ENCODE peak calls at places on chromosomes 16 and 17, in four cellular contexts. J is A549, I is SK-N-SH, B is HepG2. X is an unnamed sample.

GRCh38 chr17:19762515-19762961 is 14.4 kb upstream of the ALDH3A1 start:
- DNase-seq in J (peak; percentile 84), I (peak; percentile 92), B (peak; percentile 56), X (peak; percentile 80)

GRCh38 chr17:81428521-81428920 is 33.3 kb downstream of the BAHCC1 start:
- DNase-seq in J (no peak), I (no peak), B (no peak), X (peak; percentile 97)

GRCh38 chr17:29557717-29558116 is 9.1 kb downstream of the ABHD15 start:
- DNase-seq in J (no peak), I (no peak), B (no peak), X (no peak)

GRCh38 chr17:15456972-15457722 is 10.3 kb downstream of the CDRT4 start:
- DNase-seq in J (no peak), I (peak; percentile 23), B (peak; percentile 61), X (no peak)

GRCh38 chr16:17229131-17229530 is 241.6 kb downstream of the XYLT1 start:
- DNase-seq in J (no peak), I (no peak), B (no peak), X (no peak)

GRCh38 chr16:28258571-28258970 is 33.8 kb upstream of the SBK1 start:
- DNase-seq in J (no peak), I (peak; percentile 58), B (no peak), X (no peak)

GRCh38 chr17:42720996-42721583 is 23.8 kb downstream of the EZH1 start:
- DNase-seq in J (peak; percentile 77), I (peak; percentile 75), B (peak; percentile 83), X (peak; percentile 68)

GRCh38 chr17:28950752-28951427 is 428 bp downstream of the PHF12 start:
- DNase-seq in J (no peak), I (no peak), B (no peak), X (no peak)

GRCh38 chr17:60573139-60573975 is 26.6 kb upstream of the PPM1D start:
- DNase-seq in J (no peak), I (no peak), B (peak; percentile 33), X (no peak)

GRCh38 chr16:23081675-23082119 is 67.6 kb downstream of the USP31 start:
- DNase-seq in J (peak; percentile 83), I (peak; percentile 42), B (no peak), X (no peak)

GRCh38 chr17:7833011-7833794 is 814 bp upstream of the KDM6B start:
- DNase-seq in J (no peak), I (no peak), B (no peak), X (no peak)

GRCh38 chr16:89431158-89431584 is 59.2 kb downstream of the ANKRD11 start:
- DNase-seq in J (peak; percentile 70), I (no peak), B (no peak), X (no peak)

GRCh38 chr17:52178013-52178412 is 19.5 kb upstream of the CA10 start:
- DNase-seq in J (no peak), I (no peak), B (no peak), X (peak; percentile 3)

GRCh38 chr16:83915491-83915890 is 16.6 kb downstream of the MLYCD start:
- DNase-seq in J (no peak), I (no peak), B (no peak), X (no peak)

GRCh38 chr16:88376053-88376834 is 6.5 kb upstream of the ZNF469 start:
- DNase-seq in J (no peak), I (peak; percentile 60), B (no peak), X (no peak)

GRCh38 chr17:73520369-73520761 is 123.9 kb downstream of the SDK2 start:
- DNase-seq in J (no peak), I (no peak), B (no peak), X (no peak)

GRCh38 chr17:68441064-68441770 is 16.1 kb downstream of the WIPI1 start:
- DNase-seq in J (no peak), I (no peak), B (no peak), X (peak; percentile 65)

GRCh38 chr17:4573682-4574081 is 10.6 kb upstream of the SMTNL2 start:
- DNase-seq in J (peak; percentile 53), I (no peak), B (no peak), X (no peak)

GRCh38 chr16:84555418-84556196 is 51.1 kb upstream of the MEAK7 start:
- DNase-seq in J (no peak), I (no peak), B (no peak), X (peak; percentile 32)

GRCh38 chr17:79627766-79628690 is 17.2 kb upstream of the RBFOX3 start:
- DNase-seq in J (no peak), I (peak; percentile 24), B (no peak), X (no peak)

GRCh38 chr16:64809876-64810629 is 311.8 kb downstream of the CDH11 start:
- DNase-seq in J (no peak), I (no peak), B (no peak), X (no peak)

GRCh38 chr16:3807425-3808123 is 72.9 kb downstream of the CREBBP start:
- DNase-seq in J (no peak), I (no peak), B (no peak), X (no peak)

GRCh38 chr17:64938925-64939474 is 19.7 kb upstream of the LRRC37A3 start:
- DNase-seq in J (peak; percentile 66), I (peak; percentile 62), B (peak; percentile 58), X (peak; percentile 64)

GRCh38 chr16:84885024-84885910 is 65.5 kb downstream of the CRISPLD2 start:
- DNase-seq in J (no peak), I (no peak), B (peak; percentile 41), X (no peak)

GRCh38 chr17:80065478-80066170 is 29.2 kb downstream of the CCDC40 start:
- DNase-seq in J (no peak), I (no peak), B (no peak), X (no peak)

GRCh38 chr16:84486551-84487235 is 17.8 kb downstream of the MEAK7 start:
- DNase-seq in J (no peak), I (no peak), B (no peak), X (no peak)

GRCh38 chr17:49624896-49625295 is 49.2 kb downstream of the NXPH3 start:
- DNase-seq in J (no peak), I (no peak), B (no peak), X (no peak)

GRCh38 chr17:50872710-50873424 is 6.7 kb upstream of the TOB1 start:
- DNase-seq in J (no peak), I (no peak), B (no peak), X (peak; percentile 63)

GRCh38 chr17:37344519-37344918 is 31.3 kb upstream of the C17orf78 start:
- DNase-seq in J (no peak), I (no peak), B (no peak), X (no peak)

GRCh38 chr16:67833035-67833417 is 9.1 kb upstream of the THAP11 start:
- DNase-seq in J (no peak), I (no peak), B (no peak), X (peak; percentile 34)

GRCh38 chr17:17849147-17849820 is 12.5 kb upstream of the SREBF1 start:
- DNase-seq in J (no peak), I (no peak), B (peak; percentile 66), X (peak; percentile 97)

GRCh38 chr17:74123350-74123749 is 80.1 kb upstream of the RPL38 start:
- DNase-seq in J (no peak), I (no peak), B (no peak), X (no peak)

GRCh38 chr17:73508931-73509605 is 135.2 kb downstream of the SDK2 start:
- DNase-seq in J (no peak), I (no peak), B (no peak), X (no peak)

GRCh38 chr16:30026449-30026848 is 3.5 kb downstream of the C16orf92 start:
- DNase-seq in J (no peak), I (no peak), B (no peak), X (no peak)

GRCh38 chr16:74666425-74667214 is at the start of gene RFWD3:
- DNase-seq in J (peak; percentile 99), I (peak; percentile 98), B (peak; percentile 99), X (peak; percentile 99)

GRCh38 chr16:74666010-74666421 is 661 bp downstream of the RFWD3 start:
- DNase-seq in J (no peak), I (no peak), B (no peak), X (no peak)

DNA sequence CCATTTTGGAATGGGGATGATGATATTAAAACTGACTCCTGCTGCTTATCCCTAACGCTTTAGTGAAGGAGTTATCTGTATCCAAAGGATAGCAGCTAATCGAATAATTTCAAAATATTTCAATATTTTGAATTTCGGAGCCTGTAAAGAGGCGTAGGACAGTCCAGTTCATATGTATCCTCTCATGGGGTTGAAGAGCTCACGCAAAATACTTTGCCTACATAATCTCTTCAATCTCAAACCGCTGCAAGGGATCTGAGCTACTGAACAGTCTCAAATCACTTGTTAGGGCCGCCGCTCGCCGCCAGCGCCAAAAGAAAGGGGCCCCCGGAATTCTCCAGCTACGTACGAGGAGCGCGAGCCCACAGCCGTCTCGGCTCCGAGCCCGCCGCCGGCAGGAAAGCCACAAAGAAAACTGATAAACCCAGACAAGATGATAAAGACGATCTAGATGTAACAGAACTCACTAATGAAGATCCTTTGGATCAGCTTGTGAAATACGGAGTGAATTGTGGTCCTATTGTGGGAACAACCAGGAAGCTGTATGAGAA is 613 bp upstream of the RFWD3 start:
- DNase-seq in J (peak; percentile 14), I (peak; percentile 24), B (peak; percentile 41), X (peak; percentile 74)
- TF ChIP-seq MAX in J (no peak), I (no peak), B (peak; percentile 40), X (no peak)

GRCh38 chr17:48548687-48549621 is 4.0 kb upstream of the HOXB2 start:
- DNase-seq in J (no peak), I (no peak), B (no peak), X (no peak)
- H3K4me3 ChIP-seq in J (no peak overlapping the region), I (no peak overlapping the region), B (no peak overlapping the region), X (no peak overlapping the region)

GRCh38 chr17:63140255-63140654 is 174.2 kb downstream of the TANC2 start:
- DNase-seq in J (no peak), I (no peak), B (no peak), X (peak; percentile 44)

GRCh38 chr17:63137163-63137562 is 171.1 kb downstream of the TANC2 start:
- DNase-seq in J (no peak), I (no peak), B (no peak), X (no peak)

GRCh38 chr17:63139356-63139755 is 173.3 kb downstream of the TANC2 start:
- DNase-seq in J (no peak), I (no peak), B (no peak), X (no peak)

GRCh38 chr17:63138713-63139112 is 172.7 kb downstream of the TANC2 start:
- DNase-seq in J (no peak), I (no peak), B (no peak), X (peak; percentile 6)

GRCh38 chr17:63142836-63143235 is 176.8 kb downstream of the TANC2 start:
- DNase-seq in J (no peak), I (no peak), B (no peak), X (no peak)
- TF ChIP-seq MAX in J (no peak), I (no peak), B (no peak), X (no peak)

DNA sequence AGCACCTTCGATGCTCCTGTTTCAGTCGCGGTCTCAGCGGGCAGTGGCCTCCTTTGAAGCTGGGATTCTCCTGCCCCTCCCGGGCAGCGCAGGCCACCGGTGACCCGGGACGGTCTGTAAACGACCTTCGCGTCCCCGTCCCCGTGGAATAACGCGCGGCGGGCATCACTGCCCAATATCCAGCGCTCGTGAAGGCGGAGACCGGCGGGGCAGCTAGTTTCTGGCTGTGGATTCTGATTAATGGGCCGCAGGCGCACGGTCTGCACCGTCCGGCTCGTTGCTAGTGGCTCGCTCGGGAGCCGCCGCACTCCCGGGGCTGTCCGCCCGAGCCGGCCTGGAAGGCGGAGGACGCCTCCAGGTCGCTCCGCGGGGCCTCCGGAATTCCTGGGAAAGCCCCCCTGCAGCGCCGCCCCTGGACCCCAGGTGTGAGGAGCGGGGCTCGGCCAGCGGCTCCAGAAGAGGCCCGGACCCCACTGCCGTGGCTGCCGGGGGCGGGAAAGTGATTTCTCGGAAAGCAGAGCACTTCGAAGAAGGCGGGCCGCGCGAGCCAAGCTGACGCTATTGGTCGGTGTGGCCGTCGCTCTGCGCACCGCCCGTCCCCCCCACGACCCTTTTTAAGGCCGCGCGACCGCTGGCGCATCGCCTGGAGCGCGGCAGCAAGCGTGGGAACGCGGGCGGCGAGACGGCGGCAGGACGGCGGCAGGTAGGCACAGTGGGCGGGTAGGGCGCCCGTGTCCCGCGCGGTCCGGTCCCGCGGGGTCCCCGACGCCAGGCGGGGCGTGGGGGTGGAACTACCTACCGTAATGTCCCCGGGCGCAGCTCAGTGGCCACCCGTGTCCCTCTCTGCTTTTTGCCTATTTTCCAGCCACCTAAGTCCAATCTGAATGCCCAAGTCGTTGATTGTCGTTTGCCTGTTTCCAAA is at the start of gene IRF8:
- DNase-seq in J (peak; percentile 34), I (peak; percentile 42), B (no peak), X (peak; percentile 84)
- H3K4me3 ChIP-seq in J (peak within 1 kb of the TSS; percentile 41), I (no peak within 1 kb of the TSS), B (peak within 1 kb of the TSS; percentile 17), X (peak within 1 kb of the TSS; percentile 73)